ENCODE peak calls at places on chromosomes 7 and 10, in four cellular contexts. One of them, this sample, is unnamed.

GRCh38 chr10:32938554-32939061 is 19.4 kb downstream of the ITGB1 start:
- DNase-seq in IMR-90: no peak
- DNase-seq in mesothelial cell of epicardium: no peak
- DNase-seq in brain microvascular endothelial cell: no peak
- DNase-seq in this sample: no peak

GRCh38 chr10:95793401-95794045 is 37.6 kb downstream of the ENTPD1 start:
- DNase-seq in brain microvascular endothelial cell: no peak
- DNase-seq in mesothelial cell of epicardium: no peak
- DNase-seq in IMR-90: no peak
- DNase-seq in this sample: no peak

GRCh38 chr7:48366096-48366495 is 194.8 kb downstream of the ABCA13 start:
- DNase-seq in brain microvascular endothelial cell: no peak
- DNase-seq in IMR-90: no peak
- DNase-seq in mesothelial cell of epicardium: no peak
- DNase-seq in this sample: no peak

GRCh38 chr7:30159698-30160143 is 24.9 kb downstream of the MTURN start:
- DNase-seq in brain microvascular endothelial cell: peak
- DNase-seq in IMR-90: peak
- DNase-seq in mesothelial cell of epicardium: no peak
- DNase-seq in this sample: no peak

GRCh38 chr10:116774728-116775151 is 32.4 kb upstream of the HSPA12A start:
- DNase-seq in brain microvascular endothelial cell: no peak
- DNase-seq in mesothelial cell of epicardium: no peak
- DNase-seq in IMR-90: no peak
- DNase-seq in this sample: no peak

GRCh38 chr10:49608925-49609282 is 1.2 kb upstream of the SLC18A3 start:
- DNase-seq in brain microvascular endothelial cell: no peak
- DNase-seq in mesothelial cell of epicardium: no peak
- DNase-seq in IMR-90: no peak
- DNase-seq in this sample: no peak

GRCh38 chr10:110850990-110851389 is 20.7 kb upstream of the PDCD4 start:
- DNase-seq in brain microvascular endothelial cell: no peak
- DNase-seq in IMR-90: no peak
- DNase-seq in mesothelial cell of epicardium: no peak
- DNase-seq in this sample: no peak

GRCh38 chr10:102227050-102227449 is 951 bp downstream of the ELOVL3 start:
- DNase-seq in IMR-90: peak
- DNase-seq in brain microvascular endothelial cell: no peak
- DNase-seq in mesothelial cell of epicardium: no peak
- DNase-seq in this sample: no peak

GRCh38 chr10:75295901-75296441 is 60.2 kb upstream of the COMTD1 start:
- DNase-seq in brain microvascular endothelial cell: no peak
- DNase-seq in IMR-90: peak
- DNase-seq in mesothelial cell of epicardium: no peak
- DNase-seq in this sample: no peak

GRCh38 chr10:75294518-75294865 is 58.7 kb upstream of the COMTD1 start:
- DNase-seq in brain microvascular endothelial cell: no peak
- DNase-seq in IMR-90: no peak
- DNase-seq in mesothelial cell of epicardium: no peak
- DNase-seq in this sample: no peak

GRCh38 chr10:75294031-75294437 is 58.3 kb upstream of the COMTD1 start:
- DNase-seq in mesothelial cell of epicardium: no peak
- DNase-seq in brain microvascular endothelial cell: no peak
- DNase-seq in IMR-90: no peak
- DNase-seq in this sample: no peak

GRCh38 chr10:75293456-75293840 is 57.7 kb upstream of the COMTD1 start:
- DNase-seq in IMR-90: peak
- DNase-seq in brain microvascular endothelial cell: no peak
- DNase-seq in mesothelial cell of epicardium: no peak
- DNase-seq in this sample: no peak

GRCh38 chr10:75294866-75295692 is 59.3 kb upstream of the COMTD1 start:
- DNase-seq in mesothelial cell of epicardium: peak
- DNase-seq in IMR-90: peak
- DNase-seq in brain microvascular endothelial cell: peak
- DNase-seq in this sample: peak
- TF ChIP-seq CTCF in mesothelial cell of epicardium: no peak
- TF ChIP-seq CTCF in IMR-90: peak
- TF ChIP-seq CTCF in brain microvascular endothelial cell: peak
- TF ChIP-seq CTCF in this sample: no peak

GRCh38 chr7:102412548-102412947 is 16.4 kb downstream of the PRKRIP1 start:
- DNase-seq in mesothelial cell of epicardium: no peak
- DNase-seq in IMR-90: peak
- DNase-seq in brain microvascular endothelial cell: peak
- DNase-seq in this sample: no peak
- TF ChIP-seq CTCF in mesothelial cell of epicardium: peak
- TF ChIP-seq CTCF in IMR-90: peak
- TF ChIP-seq CTCF in brain microvascular endothelial cell: peak
- TF ChIP-seq CTCF in this sample: no peak

GRCh38 chr10:34817586-34817985 is 2.5 kb upstream of the PARD3 start:
- DNase-seq in mesothelial cell of epicardium: no peak
- DNase-seq in brain microvascular endothelial cell: no peak
- DNase-seq in IMR-90: no peak
- DNase-seq in this sample: no peak

GRCh38 chr10:34815174-34816066 is at the start of gene PARD3:
- DNase-seq in IMR-90: peak
- DNase-seq in brain microvascular endothelial cell: no peak
- DNase-seq in mesothelial cell of epicardium: peak
- DNase-seq in this sample: no peak

GRCh38 chr10:34814228-34815173 is 595 bp downstream of the PARD3 start:
- DNase-seq in brain microvascular endothelial cell: no peak
- DNase-seq in mesothelial cell of epicardium: peak
- DNase-seq in IMR-90: peak
- DNase-seq in this sample: no peak

GRCh38 chr10:34817054-34817453 is 2.0 kb upstream of the PARD3 start:
- DNase-seq in IMR-90: no peak
- DNase-seq in mesothelial cell of epicardium: no peak
- DNase-seq in brain microvascular endothelial cell: no peak
- DNase-seq in this sample: no peak

DNA sequence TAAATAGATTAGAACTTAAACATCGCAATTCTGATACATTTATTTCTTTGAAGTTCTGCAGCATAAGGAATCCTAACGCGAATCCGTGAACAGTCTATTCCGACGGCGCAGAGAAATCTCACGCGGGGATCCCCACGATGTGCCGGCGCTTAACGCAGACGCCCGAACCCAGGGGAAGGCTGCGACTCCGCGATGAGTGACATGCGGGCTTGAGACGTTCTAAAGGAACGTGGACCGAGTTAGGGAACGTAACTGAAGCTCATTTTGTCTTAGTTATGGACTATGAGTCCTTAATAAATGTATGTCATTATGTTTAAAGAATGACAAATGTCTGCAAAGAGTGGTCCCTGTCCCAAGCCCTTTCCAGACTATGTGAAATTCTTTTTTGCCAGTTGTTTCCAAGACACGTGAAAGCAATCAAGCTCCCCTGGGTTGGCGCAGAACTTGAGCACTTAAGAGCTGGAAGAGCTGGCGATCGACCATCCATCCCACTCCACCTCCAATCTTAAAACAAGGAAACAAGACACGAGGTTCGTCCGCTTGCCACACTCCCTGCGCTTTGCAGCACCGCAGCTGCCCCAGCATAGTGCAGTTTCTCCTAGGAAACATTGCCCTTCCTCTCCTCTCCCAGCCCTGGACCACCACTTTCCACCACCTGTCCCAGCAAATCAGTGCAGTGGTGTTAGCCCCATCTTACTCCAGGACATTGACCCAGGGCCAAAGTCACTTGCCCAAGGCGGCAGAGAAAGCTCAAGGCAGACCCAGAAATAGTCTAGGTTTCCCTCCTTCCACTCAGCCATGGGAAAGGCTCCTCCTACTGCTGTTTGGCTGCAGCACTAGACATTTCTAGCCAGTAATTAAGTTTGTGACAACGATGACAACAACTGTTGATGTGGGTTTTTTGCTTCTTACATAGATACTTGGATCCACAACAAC is 1.2 kb upstream of the PARD3 start:
- DNase-seq in mesothelial cell of epicardium: peak
- DNase-seq in brain microvascular endothelial cell: no peak
- DNase-seq in IMR-90: peak
- DNase-seq in this sample: no peak
- TF ChIP-seq CTCF in mesothelial cell of epicardium: no peak
- TF ChIP-seq CTCF in brain microvascular endothelial cell: no peak
- TF ChIP-seq CTCF in IMR-90: no peak
- TF ChIP-seq CTCF in this sample: no peak

GRCh38 chr7:120856621-120857352 is 1.2 kb downstream of the TSPAN12 start:
- DNase-seq in mesothelial cell of epicardium: peak
- DNase-seq in brain microvascular endothelial cell: peak
- DNase-seq in IMR-90: peak
- DNase-seq in this sample: peak
- TF ChIP-seq CTCF in mesothelial cell of epicardium: no peak
- TF ChIP-seq CTCF in brain microvascular endothelial cell: peak
- TF ChIP-seq CTCF in IMR-90: no peak
- TF ChIP-seq CTCF in this sample: no peak

GRCh38 chr7:44267178-44267577 is 58.2 kb downstream of the CAMK2B start:
- DNase-seq in brain microvascular endothelial cell: no peak
- DNase-seq in IMR-90: no peak
- DNase-seq in mesothelial cell of epicardium: no peak
- DNase-seq in this sample: no peak

GRCh38 chr7:44267719-44268413 is 57.5 kb downstream of the CAMK2B start:
- DNase-seq in brain microvascular endothelial cell: no peak
- DNase-seq in mesothelial cell of epicardium: no peak
- DNase-seq in IMR-90: no peak
- DNase-seq in this sample: no peak

GRCh38 chr7:44265733-44266132 is 59.7 kb downstream of the CAMK2B start:
- DNase-seq in IMR-90: no peak
- DNase-seq in brain microvascular endothelial cell: no peak
- DNase-seq in mesothelial cell of epicardium: no peak
- DNase-seq in this sample: no peak

GRCh38 chr7:44264221-44264956 is 61.0 kb downstream of the CAMK2B start:
- DNase-seq in mesothelial cell of epicardium: no peak
- DNase-seq in IMR-90: no peak
- DNase-seq in brain microvascular endothelial cell: no peak
- DNase-seq in this sample: no peak

DNA sequence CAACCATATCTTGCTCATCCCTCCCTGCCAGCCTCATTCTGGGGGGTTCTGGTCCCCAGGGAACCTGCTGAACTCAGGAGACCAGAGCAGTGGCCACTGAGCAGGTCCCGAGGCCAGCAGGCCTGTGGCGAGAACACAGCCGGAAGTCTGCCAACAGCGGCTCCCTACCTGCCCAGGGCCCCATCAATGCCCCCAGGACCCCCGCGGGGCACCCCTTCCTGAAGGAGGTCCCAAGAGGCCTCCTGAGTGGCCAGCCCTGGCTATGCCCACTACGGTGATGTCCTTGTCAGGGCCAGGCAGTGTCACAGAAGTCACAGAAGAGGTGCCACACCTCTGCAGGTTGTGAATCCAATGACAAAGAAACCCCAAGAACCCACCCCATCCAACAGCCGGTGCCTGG is 58.9 kb downstream of the CAMK2B start:
- DNase-seq in IMR-90: no peak
- DNase-seq in brain microvascular endothelial cell: no peak
- DNase-seq in mesothelial cell of epicardium: no peak
- DNase-seq in this sample: no peak
- TF ChIP-seq CTCF in IMR-90: no peak
- TF ChIP-seq CTCF in brain microvascular endothelial cell: no peak
- TF ChIP-seq CTCF in mesothelial cell of epicardium: no peak
- TF ChIP-seq CTCF in this sample: no peak

GRCh38 chr7:4929005-4929404 is 30.0 kb downstream of the MMD2 start:
- DNase-seq in mesothelial cell of epicardium: no peak
- DNase-seq in brain microvascular endothelial cell: no peak
- DNase-seq in IMR-90: no peak
- DNase-seq in this sample: no peak

GRCh38 chr7:4928445-4928844 is 30.5 kb downstream of the MMD2 start:
- DNase-seq in mesothelial cell of epicardium: no peak
- DNase-seq in brain microvascular endothelial cell: no peak
- DNase-seq in IMR-90: no peak
- DNase-seq in this sample: no peak

GRCh38 chr7:4937411-4937810 is 21.6 kb downstream of the MMD2 start:
- DNase-seq in brain microvascular endothelial cell: no peak
- DNase-seq in mesothelial cell of epicardium: no peak
- DNase-seq in IMR-90: no peak
- DNase-seq in this sample: no peak

GRCh38 chr7:4934419-4935025 is 24.5 kb downstream of the MMD2 start:
- DNase-seq in mesothelial cell of epicardium: no peak
- DNase-seq in IMR-90: no peak
- DNase-seq in brain microvascular endothelial cell: no peak
- DNase-seq in this sample: no peak

DNA sequence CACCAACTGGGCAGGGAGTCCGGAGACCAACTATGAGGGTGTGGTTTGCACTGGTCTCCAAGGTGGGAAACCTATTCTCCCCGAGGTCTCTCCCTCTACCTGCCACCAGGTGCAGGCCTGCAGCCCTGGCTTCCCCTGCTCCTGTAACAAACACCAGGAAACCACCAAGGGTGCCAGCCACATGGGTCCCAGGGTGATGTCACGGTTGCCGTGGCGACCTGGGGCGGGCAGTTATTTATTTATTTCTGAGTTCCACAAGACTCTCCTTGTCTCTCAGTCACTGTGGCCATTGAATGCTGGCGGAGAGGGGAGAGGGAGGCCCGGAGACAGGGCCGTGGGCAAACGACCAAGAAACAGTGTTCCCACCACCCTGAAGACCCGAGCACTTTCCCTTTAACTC is 27.1 kb downstream of the MMD2 start:
- DNase-seq in brain microvascular endothelial cell: no peak
- DNase-seq in IMR-90: no peak
- DNase-seq in mesothelial cell of epicardium: peak
- DNase-seq in this sample: no peak
- TF ChIP-seq CTCF in brain microvascular endothelial cell: no peak
- TF ChIP-seq CTCF in IMR-90: no peak
- TF ChIP-seq CTCF in mesothelial cell of epicardium: no peak
- TF ChIP-seq CTCF in this sample: no peak

GRCh38 chr10:125450218-125450617 is 232.7 kb downstream of the TEX36 start:
- DNase-seq in mesothelial cell of epicardium: no peak
- DNase-seq in IMR-90: no peak
- DNase-seq in brain microvascular endothelial cell: no peak
- DNase-seq in this sample: no peak

GRCh38 chr10:125449571-125449970 is 233.4 kb downstream of the TEX36 start:
- DNase-seq in brain microvascular endothelial cell: no peak
- DNase-seq in mesothelial cell of epicardium: no peak
- DNase-seq in IMR-90: no peak
- DNase-seq in this sample: no peak

GRCh38 chr10:125451319-125451718 is 231.6 kb downstream of the TEX36 start:
- DNase-seq in brain microvascular endothelial cell: no peak
- DNase-seq in mesothelial cell of epicardium: no peak
- DNase-seq in IMR-90: no peak
- DNase-seq in this sample: no peak

GRCh38 chr10:125444790-125445189 is 238.2 kb downstream of the TEX36 start:
- DNase-seq in brain microvascular endothelial cell: no peak
- DNase-seq in mesothelial cell of epicardium: no peak
- DNase-seq in IMR-90: no peak
- DNase-seq in this sample: no peak

GRCh38 chr10:125448596-125448995 is 234.4 kb downstream of the TEX36 start:
- DNase-seq in mesothelial cell of epicardium: no peak
- DNase-seq in IMR-90: peak
- DNase-seq in brain microvascular endothelial cell: no peak
- DNase-seq in this sample: no peak
- TF ChIP-seq CTCF in mesothelial cell of epicardium: peak
- TF ChIP-seq CTCF in IMR-90: peak
- TF ChIP-seq CTCF in brain microvascular endothelial cell: peak
- TF ChIP-seq CTCF in this sample: no peak